ENCODE peak calls at places on chromosomes 6 and 20, in five cellular contexts. One of them, this sample, is unnamed.

GRCh38 chr6:129370268-129370916 is 339.6 kb downstream of the ARHGAP18 start:
- DNase-seq in CD4-positive, alpha-beta memory T cell: peak
- DNase-seq in hypothalamus: no peak
- DNase-seq in HFFc6: peak
- DNase-seq in neuronal stem cell: peak
- DNase-seq in this sample: peak

GRCh38 chr6:67875877-67876383 is 759.2 kb upstream of the ADGRB3 start:
- DNase-seq in CD4-positive, alpha-beta memory T cell: no peak
- DNase-seq in hypothalamus: no peak
- DNase-seq in HFFc6: no peak
- DNase-seq in neuronal stem cell: no peak
- DNase-seq in this sample: no peak

GRCh38 chr6:132236744-132237143 is 164.5 kb downstream of the MOXD1 start:
- DNase-seq in CD4-positive, alpha-beta memory T cell: no peak
- DNase-seq in hypothalamus: no peak
- DNase-seq in HFFc6: peak
- DNase-seq in neuronal stem cell: peak
- DNase-seq in this sample: peak

GRCh38 chr6:44529506-44529905 is 142.0 kb downstream of the CDC5L start:
- DNase-seq in CD4-positive, alpha-beta memory T cell: no peak
- DNase-seq in hypothalamus: no peak
- DNase-seq in HFFc6: no peak
- DNase-seq in neuronal stem cell: no peak
- DNase-seq in this sample: no peak

GRCh38 chr6:144583614-144583954 is 298.4 kb downstream of the UTRN start:
- DNase-seq in CD4-positive, alpha-beta memory T cell: no peak
- DNase-seq in hypothalamus: no peak
- DNase-seq in HFFc6: no peak
- DNase-seq in neuronal stem cell: no peak
- DNase-seq in this sample: no peak

GRCh38 chr6:112984899-112985298 is 637.8 kb downstream of the RFPL4B start:
- DNase-seq in CD4-positive, alpha-beta memory T cell: no peak
- DNase-seq in hypothalamus: no peak
- DNase-seq in HFFc6: no peak
- DNase-seq in neuronal stem cell: no peak
- DNase-seq in this sample: no peak

GRCh38 chr6:43395822-43396221 is 26.4 kb upstream of the ZNF318 start:
- DNase-seq in CD4-positive, alpha-beta memory T cell: no peak
- DNase-seq in hypothalamus: no peak
- DNase-seq in HFFc6: no peak
- DNase-seq in neuronal stem cell: no peak
- DNase-seq in this sample: no peak

GRCh38 chr20:35215066-35215956 is 11.2 kb upstream of the MMP24 start:
- DNase-seq in CD4-positive, alpha-beta memory T cell: no peak
- DNase-seq in hypothalamus: no peak
- DNase-seq in HFFc6: peak
- DNase-seq in neuronal stem cell: no peak
- DNase-seq in this sample: no peak

GRCh38 chr20:4233520-4233919 is 218.2 kb upstream of the RNF24 start:
- DNase-seq in CD4-positive, alpha-beta memory T cell: no peak
- DNase-seq in hypothalamus: no peak
- DNase-seq in HFFc6: no peak
- DNase-seq in neuronal stem cell: no peak
- DNase-seq in this sample: no peak

GRCh38 chr20:33318096-33318429 is 35.0 kb downstream of the BPIFB1 start:
- DNase-seq in CD4-positive, alpha-beta memory T cell: no peak
- DNase-seq in hypothalamus: no peak
- DNase-seq in HFFc6: no peak
- DNase-seq in neuronal stem cell: no peak
- DNase-seq in this sample: no peak

GRCh38 chr6:114989279-114989964 is 646.6 kb upstream of the HS3ST5 start:
- DNase-seq in CD4-positive, alpha-beta memory T cell: peak
- DNase-seq in hypothalamus: no peak
- DNase-seq in HFFc6: no peak
- DNase-seq in neuronal stem cell: no peak
- DNase-seq in this sample: no peak

GRCh38 chr20:20551409-20551808 is 161.0 kb downstream of the RALGAPA2 start:
- DNase-seq in CD4-positive, alpha-beta memory T cell: no peak
- DNase-seq in hypothalamus: no peak
- DNase-seq in HFFc6: no peak
- DNase-seq in neuronal stem cell: no peak
- DNase-seq in this sample: no peak

GRCh38 chr20:910840-911770 is 5.0 kb downstream of the ANGPT4 start:
- DNase-seq in CD4-positive, alpha-beta memory T cell: no peak
- DNase-seq in hypothalamus: no peak
- DNase-seq in HFFc6: peak
- DNase-seq in neuronal stem cell: no peak
- DNase-seq in this sample: no peak